ENCODE peak calls at places on chromosomes 2 and 18, in four cellular contexts. Z, H, O and V are unnamed samples.
A peak's percentile ranks its signal among the peaks of the same experiment; 100 is the strongest.

GRCh38 chr18:69954719-69955118 is 7.0 kb upstream of the CD226 start:
- DNase-seq in Z (no peak), H (no peak), O (peak; percentile 40), V (no peak)

GRCh38 chr2:174606336-174606735 is 8.7 kb upstream of the WIPF1 start:
- DNase-seq in Z (no peak), H (peak; percentile 89), O (peak; percentile 79), V (peak; percentile 42)

GRCh38 chr2:16608661-16609643 is 56.7 kb downstream of the CYRIA start:
- DNase-seq in Z (peak; percentile 83), H (peak; percentile 75), O (peak; percentile 55), V (peak; percentile 83)

GRCh38 chr2:42072349-42073118 is 24.7 kb downstream of the PKDCC start:
- DNase-seq in Z (no peak), H (no peak), O (no peak), V (no peak)

GRCh38 chr2:27038631-27039339 is 6.0 kb downstream of the TMEM214 start:
- DNase-seq in Z (no peak), H (no peak), O (no peak), V (no peak)

GRCh38 chr18:8800041-8800441 is 94.7 kb downstream of the MTCL1 start:
- DNase-seq in Z (no peak), H (no peak), O (peak; percentile 92), V (no peak)

GRCh38 chr2:20509766-20510490 is 63.1 kb downstream of the RHOB start:
- DNase-seq in Z (no peak), H (no peak), O (peak; percentile 59), V (no peak)

GRCh38 chr2:56952871-56953270 is 769.1 kb downstream of the CCDC85A start:
- DNase-seq in Z (no peak), H (no peak), O (no peak), V (no peak)

GRCh38 chr2:169280502-169280901 is 81.8 kb downstream of the LRP2 start:
- DNase-seq in Z (no peak), H (no peak), O (no peak), V (no peak)

GRCh38 chr2:11073791-11074190 is 81.5 kb upstream of the SLC66A3 start:
- DNase-seq in Z (no peak), H (no peak), O (peak; percentile 11), V (no peak)

GRCh38 chr2:231679131-231679530 is 29.2 kb upstream of the PTMA start:
- DNase-seq in Z (no peak), H (no peak), O (no peak), V (no peak)

GRCh38 chr18:29418136-29418535 is 1241.2 kb upstream of the CDH2 start:
- DNase-seq in Z (no peak), H (peak; percentile 69), O (peak; percentile 89), V (no peak)

GRCh38 chr18:34991561-34991960 is 49.7 kb upstream of the MAPRE2 start:
- DNase-seq in Z (no peak), H (no peak), O (no peak), V (no peak)

GRCh38 chr2:28691774-28692281 is 59.8 kb upstream of the PPP1CB start:
- DNase-seq in Z (no peak), H (peak; percentile 48), O (peak; percentile 71), V (peak; percentile 44)

GRCh38 chr2:128172191-128172590 is 81.2 kb downstream of the UGGT1 start:
- DNase-seq in Z (no peak), H (peak; percentile 30), O (no peak), V (no peak)

GRCh38 chr18:67864677-67865340 is 348.3 kb upstream of the DSEL start:
- DNase-seq in Z (no peak), H (peak; percentile 60), O (peak; percentile 64), V (no peak)

GRCh38 chr18:44503854-44504253 is 176.8 kb upstream of the SETBP1 start:
- DNase-seq in Z (no peak), H (no peak), O (no peak), V (no peak)

GRCh38 chr2:43270930-43271615 is 44.7 kb upstream of the ZFP36L2 start:
- DNase-seq in Z (peak; percentile 13), H (no peak), O (no peak), V (no peak)

GRCh38 chr2:186457908-186458307 is 28.2 kb upstream of the ZC3H15 start:
- DNase-seq in Z (no peak), H (no peak), O (peak; percentile 16), V (no peak)

GRCh38 chr18:67282796-67283195 is 233.7 kb downstream of the DSEL start:
- DNase-seq in Z (no peak), H (no peak), O (peak; percentile 2), V (no peak)

GRCh38 chr2:218744615-218745014 is 34.0 kb downstream of the TTLL4 start:
- DNase-seq in Z (no peak), H (no peak), O (no peak), V (no peak)

GRCh38 chr2:227703961-227704360 is 13.9 kb downstream of the SLC19A3 start:
- DNase-seq in Z (no peak), H (peak; percentile 77), O (peak; percentile 22), V (no peak)

GRCh38 chr2:209790066-209790728 is 18.6 kb downstream of the UNC80 start:
- DNase-seq in Z (no peak), H (no peak), O (no peak), V (no peak)

GRCh38 chr2:68230246-68231060 is 21.9 kb downstream of the PPP3R1 start:
- DNase-seq in Z (no peak), H (no peak), O (peak; percentile 54), V (no peak)

GRCh38 chr18:908631-909621 is 4.3 kb downstream of the ADCYAP1 start:
- DNase-seq in Z (no peak), H (no peak), O (no peak), V (no peak)

GRCh38 chr18:52288403-52289004 is 51.5 kb upstream of the DCC start:
- DNase-seq in Z (peak; percentile 19), H (peak; percentile 58), O (no peak), V (peak; percentile 22)

GRCh38 chr18:64810354-64810753 is 661.5 kb upstream of the LINC00305 start:
- DNase-seq in Z (no peak), H (no peak), O (no peak), V (no peak)

GRCh38 chr2:101697124-101697793 is at the start of gene MAP4K4:
- DNase-seq in Z (peak; percentile 87), H (peak; percentile 84), O (peak; percentile 71), V (peak; percentile 76)

GRCh38 chr18:74896390-74896991 is 298.8 kb downstream of the ZNF407 start:
- DNase-seq in Z (peak; percentile 13), H (peak; percentile 73), O (no peak), V (peak; percentile 23)

GRCh38 chr2:42967959-42968674 is 175.7 kb upstream of the HAAO start:
- DNase-seq in Z (no peak), H (no peak), O (peak; percentile 87), V (no peak)

GRCh38 chr2:238821391-238821790 is 26.5 kb upstream of the TWIST2 start:
- DNase-seq in Z (no peak), H (no peak), O (peak; percentile 77), V (no peak)

GRCh38 chr2:226575928-226576327 is 223.7 kb downstream of the IRS1 start:
- DNase-seq in Z (no peak), H (no peak), O (no peak), V (no peak)

GRCh38 chr18:35635171-35635570 is 53.6 kb downstream of the GALNT1 start:
- DNase-seq in Z (no peak), H (peak; percentile 43), O (peak; percentile 68), V (no peak)

GRCh38 chr2:14632133-14632936 is at the start of gene LRATD1:
- DNase-seq in Z (no peak), H (peak; percentile 93), O (peak; percentile 72), V (peak; percentile 88)

GRCh38 chr2:195545811-195546210 is 111.2 kb upstream of the SLC39A10 start:
- DNase-seq in Z (no peak), H (no peak), O (no peak), V (no peak)
- H3K4me1 ChIP-seq in Z (no peaks in the 10 kb centered on the region), H (peaks cover 10% of the 10 kb centered on the region), O (peaks cover 4% of the 10 kb centered on the region), V (no peaks in the 10 kb centered on the region)

GRCh38 chr18:57744211-57744694 is 58.9 kb downstream of the ATP8B1 start:
- DNase-seq in Z (no peak), H (peak; percentile 64), O (peak; percentile 52), V (no peak)

GRCh38 chr18:57737661-57738060 is 65.5 kb downstream of the ATP8B1 start:
- DNase-seq in Z (no peak), H (peak; percentile 77), O (peak; percentile 98), V (peak; percentile 92)

GRCh38 chr18:57743008-57743407 is 60.1 kb downstream of the ATP8B1 start:
- DNase-seq in Z (no peak), H (peak; percentile 47), O (peak; percentile 93), V (peak; percentile 59)

GRCh38 chr18:57738078-57738477 is 65.0 kb downstream of the ATP8B1 start:
- DNase-seq in Z (no peak), H (no peak), O (no peak), V (peak; percentile 17)

DNA sequence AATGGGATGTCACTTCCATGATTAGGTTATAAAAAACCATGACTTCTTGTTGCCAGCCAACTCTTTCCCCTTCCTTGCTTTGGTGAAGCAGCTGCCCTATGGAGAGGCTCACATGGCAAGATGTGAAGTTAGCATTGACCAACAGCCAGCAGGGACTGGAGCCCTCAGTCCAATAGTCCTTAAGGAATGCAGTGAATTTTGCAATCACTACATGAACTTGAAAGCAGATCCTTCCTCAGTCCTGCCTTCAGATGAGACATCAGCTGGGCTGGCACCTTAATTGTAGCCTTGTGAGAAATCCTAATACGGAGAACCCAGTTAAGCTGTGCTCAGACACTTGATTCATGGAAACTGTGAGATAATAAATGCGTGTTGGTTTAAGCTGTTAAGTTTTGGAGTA is 61.8 kb downstream of the ATP8B1 start:
- DNase-seq in Z (no peak), H (no peak), O (peak; percentile 21), V (no peak)
- TF ChIP-seq CTCF in Z (no peak), H (no peak), O (no peak), V (no peak)

DNA sequence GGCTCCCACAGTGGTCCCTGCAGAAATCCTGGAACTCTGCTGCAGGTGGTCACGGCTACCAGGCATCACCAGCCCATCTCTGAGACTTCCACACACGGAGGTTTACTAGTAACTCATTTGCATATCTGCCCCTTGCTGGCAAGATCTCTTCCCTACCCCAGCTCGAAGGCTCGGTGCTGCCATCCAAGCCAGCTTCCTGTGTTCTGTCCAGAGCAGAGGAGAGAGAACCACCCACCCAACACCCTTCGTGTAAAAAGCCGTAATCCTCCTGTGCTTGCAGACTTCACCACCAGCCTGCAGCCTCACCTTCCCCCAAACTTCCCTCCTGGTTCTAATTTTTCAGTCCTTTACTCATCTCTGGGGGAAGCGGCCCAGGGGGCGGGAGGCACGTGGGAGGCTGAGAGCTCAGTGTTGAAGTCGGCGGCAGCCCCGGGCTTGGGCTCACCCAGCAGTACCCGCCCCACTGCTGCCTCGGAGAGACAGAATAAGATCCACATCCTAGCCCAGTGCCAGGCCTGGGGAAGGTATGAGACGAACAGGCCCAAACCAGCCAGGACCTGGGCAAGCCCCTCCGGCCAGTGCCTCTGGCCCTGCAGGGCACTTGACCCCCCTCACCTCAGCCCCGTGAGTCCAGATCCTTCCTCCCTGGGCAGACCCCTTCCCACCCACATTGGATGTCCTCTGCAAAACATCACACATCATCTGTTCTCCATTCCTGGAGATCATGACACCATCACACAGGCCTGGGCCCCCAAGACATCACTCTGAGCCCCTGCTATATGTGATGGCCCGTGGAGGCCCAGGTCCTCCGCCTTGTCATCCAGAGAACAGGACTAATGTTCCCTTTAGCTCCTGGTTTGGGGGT is 145.8 kb upstream of the ID2 start:
- DNase-seq in Z (peak; percentile 60), H (no peak), O (no peak), V (peak; percentile 18)
- H3K4me1 ChIP-seq in Z (peaks cover 71% of the 10 kb centered on the region), H (peaks cover 36% of the 10 kb centered on the region), O (peaks cover 15% of the 10 kb centered on the region), V (peaks cover 7% of the 10 kb centered on the region)

GRCh38 chr2:235740821-235741220 is 247.0 kb downstream of the AGAP1 start:
- DNase-seq in Z (no peak), H (peak; percentile 42), O (no peak), V (no peak)
- TF ChIP-seq CTCF in Z (peak; percentile 43), H (peak; percentile 70), O (peak; percentile 10), V (no peak)